ENCODE peak calls at places on chromosome 11, in seven cellular contexts. P is adrenal gland, R is HCT116, F is uterus, M is WERI-Rb-1, A is A549, T is endodermal cell. H is an unnamed sample. For H3K9me3, the result is how much of the 10 kb centered on the place peaks cover.

GRCh38 chr11:61776561-61777075 is 15.8 kb downstream of the TMEM258 start:
- DNase-seq in R (peak), T (peak), P (peak), M (peak), F (no peak), A (peak), H (peak)

GRCh38 chr11:75198278-75198948 is 42.2 kb upstream of the TPBGL start:
- DNase-seq in A (no peak), R (no peak), M (no peak), F (no peak), T (peak), P (no peak), H (no peak)

GRCh38 chr11:73198677-73199076 is 19.4 kb upstream of the P2RY2 start:
- DNase-seq in R (peak), A (peak), F (no peak), M (no peak), P (no peak), T (peak), H (no peak)

GRCh38 chr11:46293616-46294015 is 16.2 kb downstream of the CREB3L1 start:
- DNase-seq in P (no peak), T (no peak), A (no peak), R (no peak), M (no peak), F (no peak), H (no peak)

GRCh38 chr11:131598305-131598704 is 227.9 kb downstream of the NTM start:
- DNase-seq in T (peak), R (no peak), M (no peak), A (no peak), F (no peak), P (no peak), H (no peak)

GRCh38 chr11:133951484-133952198 is 5.1 kb downstream of the IGSF9B start:
- DNase-seq in F (no peak), A (no peak), P (no peak), M (peak), R (no peak), T (peak), H (peak)

GRCh38 chr11:70543611-70544010 is 145.3 kb downstream of the CTTN start:
- DNase-seq in M (no peak), F (no peak), A (no peak), T (no peak), P (no peak), R (no peak), H (no peak)

GRCh38 chr11:2194877-2195755 is 23.5 kb upstream of the TH start:
- DNase-seq in A (peak), T (peak), F (no peak), M (peak), R (no peak), P (peak), H (no peak)

GRCh38 chr11:68447015-68447801 is 13.3 kb upstream of the PPP6R3 start:
- DNase-seq in R (peak), T (peak), P (peak), A (peak), M (peak), F (peak), H (peak)

GRCh38 chr11:100687630-100688395 is 725 bp downstream of the ARHGAP42 start:
- DNase-seq in T (peak), M (peak), A (peak), R (peak), P (peak), F (peak), H (peak)

GRCh38 chr11:8381343-8381742 is 117.7 kb upstream of the LMO1 start:
- DNase-seq in M (no peak), T (no peak), A (no peak), F (no peak), P (no peak), R (no peak), H (no peak)

GRCh38 chr11:82974135-82974534 is 72.6 kb downstream of the DDIAS start:
- DNase-seq in R (no peak), A (no peak), T (no peak), M (no peak), F (no peak), P (no peak), H (no peak)

GRCh38 chr11:101049123-101049522 is 80.5 kb downstream of the PGR start:
- DNase-seq in M (no peak), F (no peak), A (no peak), P (no peak), T (no peak), R (no peak), H (no peak)

GRCh38 chr11:76700177-76701100 is 29.9 kb upstream of the LRRC32 start:
- DNase-seq in P (peak), F (peak), M (peak), R (peak), A (peak), T (no peak), H (no peak)

GRCh38 chr11:404551-405264 is 10.1 kb downstream of the SIGIRR start:
- DNase-seq in T (no peak), P (no peak), F (no peak), M (no peak), A (no peak), R (no peak), H (no peak)

GRCh38 chr11:15685311-15685710 is 570.6 kb downstream of the INSC start:
- DNase-seq in T (peak), A (no peak), R (no peak), M (no peak), F (no peak), P (no peak), H (no peak)

GRCh38 chr11:65639623-65640482 is 2.0 kb downstream of the SIPA1 start:
- DNase-seq in F (no peak), T (no peak), P (peak), R (no peak), A (no peak), M (no peak), H (peak)

GRCh38 chr11:69906453-69906907 is 87.3 kb upstream of the FGF3 start:
- DNase-seq in P (peak), F (no peak), A (no peak), R (no peak), T (no peak), M (no peak), H (no peak)

GRCh38 chr11:46658259-46658658 is 40.9 kb downstream of the ATG13 start:
- DNase-seq in A (no peak), M (no peak), P (peak), R (no peak), F (peak), T (no peak), H (peak)

GRCh38 chr11:91625495-91625894 is 599.1 kb upstream of the FAT3 start:
- DNase-seq in F (no peak), P (no peak), M (no peak), T (no peak), R (no peak), A (no peak), H (no peak)

GRCh38 chr11:6654281-6655019 is 1.2 kb downstream of the DCHS1 start:
- DNase-seq in T (no peak), A (no peak), P (no peak), M (no peak), F (peak), R (no peak), H (peak)

GRCh38 chr11:7514099-7514725 is 413 bp downstream of the PPFIBP2 start:
- DNase-seq in T (no peak), R (no peak), A (no peak), M (no peak), F (no peak), P (peak), H (peak)

GRCh38 chr11:69362315-69362714 is 68.4 kb downstream of the MYEOV start:
- DNase-seq in A (no peak), R (no peak), P (no peak), F (no peak), M (no peak), T (peak), H (no peak)

GRCh38 chr11:117547188-117547831 is 219.7 kb downstream of the CEP164 start:
- DNase-seq in A (no peak), R (no peak), M (no peak), T (peak), F (no peak), P (no peak), H (no peak)

GRCh38 chr11:75439495-75440120 is 6.6 kb upstream of the KLHL35 start:
- DNase-seq in A (no peak), F (no peak), P (no peak), M (no peak), T (no peak), R (no peak), H (peak)

GRCh38 chr11:61745796-61746653 is 6.4 kb upstream of the MYRF start:
- DNase-seq in M (peak), F (no peak), P (no peak), A (no peak), R (no peak), T (no peak), H (no peak)

DNA sequence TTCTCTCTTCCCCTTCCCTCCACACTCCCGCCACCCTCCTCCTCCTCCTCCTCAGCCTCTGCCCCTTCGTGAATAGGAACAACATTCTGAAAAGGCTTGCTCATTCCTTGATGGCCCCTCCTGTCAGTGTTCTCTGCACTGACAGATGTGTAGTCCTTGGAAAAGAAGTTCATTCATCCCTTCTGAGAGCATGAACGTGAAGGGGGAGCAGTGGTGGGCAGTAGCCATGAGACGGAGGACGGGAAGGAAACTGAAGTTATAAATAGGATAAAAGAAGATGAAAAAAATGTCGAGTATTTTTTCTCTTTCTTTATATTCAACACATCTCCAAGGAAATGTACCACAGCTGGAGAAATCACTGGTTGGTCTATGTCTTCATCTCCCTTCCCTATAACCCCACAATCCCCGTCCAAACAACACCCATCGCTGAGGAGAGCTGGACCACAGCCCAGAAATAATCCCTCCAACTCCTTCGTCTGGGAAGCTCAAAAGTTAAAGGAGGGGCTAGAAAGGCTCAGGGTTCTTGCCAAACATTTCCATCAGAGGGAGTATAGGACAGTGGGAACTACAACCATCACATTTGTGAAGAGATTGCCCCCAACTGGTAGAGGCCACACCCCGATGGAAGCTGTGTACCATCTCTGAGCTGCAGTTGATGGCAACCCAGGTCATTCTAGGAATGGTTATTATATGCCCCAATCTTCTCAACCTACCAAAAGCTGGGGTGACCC is 33.5 kb downstream of the ETS1 start:
- DNase-seq in P (no peak), F (no peak), A (peak), M (peak), R (no peak), T (no peak), H (peak)
- TF ChIP-seq CTCF in P (no peak), F (peak), A (no peak), M (peak), R (peak), T (peak), H (peak)

DNA sequence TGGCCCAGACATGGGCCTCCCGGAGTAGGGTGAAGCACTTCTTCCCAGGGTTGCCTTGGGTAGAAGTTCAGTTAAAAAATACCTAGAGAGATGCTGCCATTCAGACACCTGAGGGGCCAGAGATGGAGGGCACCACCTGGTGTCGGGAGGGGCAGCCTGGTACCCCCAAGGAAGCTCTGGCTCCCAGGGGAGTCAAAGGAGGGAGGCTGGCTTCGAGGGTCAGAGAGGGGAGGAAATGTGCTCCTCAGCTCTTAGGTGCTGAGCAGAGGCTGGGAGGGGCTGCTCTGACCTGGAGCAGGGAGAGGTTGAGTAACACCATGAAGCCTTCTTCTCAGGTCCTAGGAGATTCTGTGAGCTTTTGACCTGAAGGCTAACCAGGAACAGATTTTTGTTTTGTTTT is 1.1 kb downstream of the USP35 start:
- DNase-seq in T (no peak), M (no peak), R (no peak), F (no peak), A (no peak), P (no peak), H (peak)
- H3K4me3 ChIP-seq in T (peak), M (no peak), R (peak), F (peak), A (no peak), P (peak), H (peak)

GRCh38 chr11:50077526-50077925 is 44.9 kb downstream of the OR4C45 start:
- DNase-seq in T (no peak), F (no peak), M (no peak), P (no peak), A (no peak), R (no peak), H (no peak)
- H3K9me3 ChIP-seq in T (half or more), F (under half), M (under half), P (under half), A (under half), R (under half), H (under half)

DNA sequence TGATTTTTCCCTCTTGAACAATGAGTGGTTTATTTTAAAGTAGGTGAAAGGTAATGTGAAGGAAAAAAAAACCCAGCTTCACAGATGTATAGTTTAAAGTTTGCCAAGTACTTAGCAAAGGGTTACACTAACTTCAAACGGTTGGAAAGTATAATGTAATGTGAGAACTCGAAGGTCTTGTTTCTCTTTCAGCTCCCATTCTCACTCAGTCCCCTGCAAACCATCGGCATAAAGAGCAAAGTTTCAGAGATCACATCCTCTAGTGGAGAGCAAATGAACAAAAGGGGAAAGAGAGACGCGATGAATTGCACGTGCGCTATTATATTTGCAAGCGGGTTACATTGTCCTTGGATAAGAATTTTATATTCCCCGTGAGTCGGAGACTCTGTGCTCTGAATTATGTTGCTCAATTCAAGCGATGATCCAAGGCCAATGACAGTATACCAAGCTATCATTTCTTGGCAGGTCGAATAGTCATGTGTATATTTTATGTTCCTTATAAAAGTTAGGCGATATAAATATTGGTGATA is 37.6 kb upstream of the BIRC3 start:
- DNase-seq in A (peak), R (no peak), T (no peak), F (no peak), M (no peak), P (peak), H (no peak)
- TF ChIP-seq CTCF in A (no peak), R (no peak), T (no peak), F (peak), M (no peak), P (peak), H (no peak)

GRCh38 chr11:78418584-78419211 is 1.1 kb upstream of the GAB2 start:
- DNase-seq in T (no peak), R (no peak), P (no peak), F (no peak), M (no peak), A (no peak), H (no peak)

GRCh38 chr11:78423241-78423640 is 5.6 kb upstream of the GAB2 start:
- DNase-seq in A (no peak), F (no peak), R (no peak), P (no peak), M (no peak), T (no peak), H (no peak)

GRCh38 chr11:78420255-78420764 is 2.7 kb upstream of the GAB2 start:
- DNase-seq in R (no peak), M (peak), A (peak), P (peak), T (peak), F (peak), H (peak)

GRCh38 chr11:78419327-78419726 is 1.7 kb upstream of the GAB2 start:
- DNase-seq in M (no peak), A (peak), F (peak), P (peak), R (no peak), T (no peak), H (peak)

GRCh38 chr11:78420796-78421209 is 3.2 kb upstream of the GAB2 start:
- DNase-seq in F (peak), R (no peak), T (no peak), P (peak), M (no peak), A (no peak), H (peak)
- H3K4me3 ChIP-seq in F (no peak), R (no peak), T (no peak), P (no peak), M (no peak), A (no peak), H (no peak)

GRCh38 chr11:32431657-32432056 is 3.7 kb downstream of the WT1 start:
- DNase-seq in T (no peak), A (no peak), P (no peak), M (no peak), F (no peak), R (no peak), H (no peak)

GRCh38 chr11:32432565-32433248 is 2.6 kb downstream of the WT1 start:
- DNase-seq in R (no peak), M (no peak), T (peak), P (no peak), A (no peak), F (no peak), H (no peak)

GRCh38 chr11:32428665-32429293 is 6.6 kb downstream of the WT1 start:
- DNase-seq in F (peak), M (no peak), P (no peak), T (no peak), A (no peak), R (no peak), H (no peak)

GRCh38 chr11:32429477-32429876 is 5.9 kb downstream of the WT1 start:
- DNase-seq in M (no peak), T (peak), F (no peak), R (no peak), A (no peak), P (no peak), H (no peak)

GRCh38 chr11:32430586-32431357 is 4.6 kb downstream of the WT1 start:
- DNase-seq in P (no peak), F (peak), T (peak), A (no peak), M (no peak), R (no peak), H (no peak)
- H3K9me3 ChIP-seq in P (under half), F (under half), T (under half), A (under half), M (under half), R (under half), H (under half)